ENCODE peak calls at places on chromosomes 6 and 20, in five cellular contexts. One of them, this sample, is unnamed.
A peak's percentile ranks its signal among the peaks of the same experiment; 100 is the strongest.

GRCh38 chr20:33675127-33675954 is 1.1 kb upstream of the NECAB3 start:
- DNase-seq in lower lobe of right lung: no peak
- DNase-seq in neural crest cell: no peak
- DNase-seq in cardiac fibroblast: peak; percentile 62
- DNase-seq in Caco-2: no peak
- DNase-seq in this sample: no peak

GRCh38 chr6:148800535-148800934 is 53.7 kb downstream of the UST start:
- DNase-seq in lower lobe of right lung: no peak
- DNase-seq in neural crest cell: no peak
- DNase-seq in cardiac fibroblast: peak; percentile 66
- DNase-seq in Caco-2: no peak
- DNase-seq in this sample: no peak

GRCh38 chr6:133892444-133893323 is 3.8 kb downstream of the TCF21 start:
- DNase-seq in lower lobe of right lung: no peak
- DNase-seq in neural crest cell: no peak
- DNase-seq in cardiac fibroblast: no peak
- DNase-seq in Caco-2: no peak
- DNase-seq in this sample: no peak

GRCh38 chr20:37395921-37396519 is 50.1 kb downstream of the SRC start:
- DNase-seq in lower lobe of right lung: peak; percentile 45
- DNase-seq in neural crest cell: peak; percentile 68
- DNase-seq in cardiac fibroblast: no peak
- DNase-seq in Caco-2: peak; percentile 59
- DNase-seq in this sample: no peak

GRCh38 chr6:33205172-33206026 is 944 bp downstream of the HSD17B8 start:
- DNase-seq in lower lobe of right lung: no peak
- DNase-seq in neural crest cell: no peak
- DNase-seq in cardiac fibroblast: no peak
- DNase-seq in Caco-2: no peak
- DNase-seq in this sample: no peak

GRCh38 chr6:149182262-149182661 is 135.2 kb upstream of the TAB2 start:
- DNase-seq in lower lobe of right lung: no peak
- DNase-seq in neural crest cell: no peak
- DNase-seq in cardiac fibroblast: peak; percentile 34
- DNase-seq in Caco-2: no peak
- DNase-seq in this sample: no peak

GRCh38 chr6:17628873-17629272 is 28.8 kb downstream of the FAM8A1 start:
- DNase-seq in lower lobe of right lung: no peak
- DNase-seq in neural crest cell: no peak
- DNase-seq in cardiac fibroblast: no peak
- DNase-seq in Caco-2: no peak
- DNase-seq in this sample: no peak

GRCh38 chr6:56889492-56889891 is 65.4 kb upstream of the BEND6 start:
- DNase-seq in lower lobe of right lung: no peak
- DNase-seq in neural crest cell: no peak
- DNase-seq in cardiac fibroblast: no peak
- DNase-seq in Caco-2: no peak
- DNase-seq in this sample: no peak

GRCh38 chr6:10720229-10720959 is 2.5 kb upstream of the TMEM14C start:
- DNase-seq in lower lobe of right lung: peak; percentile 74
- DNase-seq in neural crest cell: no peak
- DNase-seq in cardiac fibroblast: peak; percentile 31
- DNase-seq in Caco-2: no peak
- DNase-seq in this sample: peak; percentile 56

GRCh38 chr20:60804240-60804917 is 447.7 kb upstream of the CDH4 start:
- DNase-seq in lower lobe of right lung: no peak
- DNase-seq in neural crest cell: no peak
- DNase-seq in cardiac fibroblast: no peak
- DNase-seq in Caco-2: peak; percentile 18
- DNase-seq in this sample: no peak
- TF ChIP-seq CTCF in lower lobe of right lung: no peak
- TF ChIP-seq CTCF in neural crest cell: no peak
- TF ChIP-seq CTCF in cardiac fibroblast: no peak
- TF ChIP-seq CTCF in Caco-2: no peak
- TF ChIP-seq CTCF in this sample: no peak

GRCh38 chr6:43669050-43669921 is 18.3 kb downstream of the MRPS18A start:
- DNase-seq in lower lobe of right lung: no peak
- DNase-seq in neural crest cell: no peak
- DNase-seq in cardiac fibroblast: peak; percentile 83
- DNase-seq in Caco-2: no peak
- DNase-seq in this sample: no peak

GRCh38 chr6:43667245-43668150 is 20.1 kb downstream of the MRPS18A start:
- DNase-seq in lower lobe of right lung: peak; percentile 85
- DNase-seq in neural crest cell: peak; percentile 95
- DNase-seq in cardiac fibroblast: peak; percentile 73
- DNase-seq in Caco-2: peak; percentile 84
- DNase-seq in this sample: peak; percentile 80

GRCh38 chr6:43669922-43670622 is 17.5 kb downstream of the MRPS18A start:
- DNase-seq in lower lobe of right lung: no peak
- DNase-seq in neural crest cell: no peak
- DNase-seq in cardiac fibroblast: peak; percentile 58
- DNase-seq in Caco-2: no peak
- DNase-seq in this sample: no peak

GRCh38 chr6:43666181-43666920 is 21.2 kb downstream of the MRPS18A start:
- DNase-seq in lower lobe of right lung: no peak
- DNase-seq in neural crest cell: no peak
- DNase-seq in cardiac fibroblast: no peak
- DNase-seq in Caco-2: no peak
- DNase-seq in this sample: no peak

DNA sequence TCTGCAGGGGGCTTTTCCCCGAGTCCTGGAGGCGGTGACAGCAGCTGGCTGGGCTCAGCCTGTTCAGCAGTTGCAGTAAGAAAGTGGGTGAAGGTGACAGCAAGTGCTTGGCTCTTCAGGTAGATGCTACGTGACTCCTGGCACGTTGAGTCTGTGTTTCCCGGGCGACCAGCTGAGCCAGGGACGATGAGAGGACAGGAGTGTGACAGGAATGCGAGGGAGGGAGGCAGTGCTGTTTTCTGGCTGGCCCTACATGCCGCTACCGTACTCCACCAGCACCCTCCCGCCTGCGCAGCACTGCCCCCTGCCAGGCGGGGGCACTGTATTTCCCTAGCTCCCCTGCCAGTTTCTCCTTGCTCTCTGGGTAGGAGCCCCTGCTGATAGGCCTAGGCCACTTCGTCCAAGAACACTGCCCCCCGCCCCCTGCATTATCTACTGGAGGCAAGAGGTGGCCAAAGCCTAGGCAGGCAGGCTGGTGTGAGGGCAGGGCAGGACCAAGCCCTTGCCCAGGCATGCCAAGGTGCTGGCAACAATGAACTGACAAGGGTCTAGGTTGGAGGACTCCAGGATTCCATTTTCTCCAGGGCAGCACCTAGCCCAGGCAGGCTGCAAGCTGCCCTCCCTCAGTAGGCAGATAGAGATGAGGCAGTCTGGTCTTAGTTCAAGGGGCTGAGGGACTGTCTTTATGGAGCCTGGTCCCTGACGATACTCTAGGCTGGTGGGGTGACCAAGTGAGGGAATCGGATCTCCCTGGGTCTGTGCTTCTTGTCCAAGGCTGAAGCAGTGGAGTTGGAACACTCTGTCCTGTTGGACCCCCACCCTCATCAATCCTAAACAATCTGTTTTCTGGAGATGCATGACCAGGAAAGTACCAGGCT is 19.2 kb downstream of the MRPS18A start:
- DNase-seq in lower lobe of right lung: peak; percentile 73
- DNase-seq in neural crest cell: peak; percentile 23
- DNase-seq in cardiac fibroblast: peak; percentile 75
- DNase-seq in Caco-2: peak; percentile 65
- DNase-seq in this sample: no peak
- TF ChIP-seq CTCF in lower lobe of right lung: peak; percentile 56
- TF ChIP-seq CTCF in neural crest cell: peak; percentile 59
- TF ChIP-seq CTCF in cardiac fibroblast: peak; percentile 70
- TF ChIP-seq CTCF in Caco-2: peak; percentile 53
- TF ChIP-seq CTCF in this sample: peak; percentile 39

GRCh38 chr6:1792989-1793388 is 183.3 kb downstream of the FOXC1 start:
- DNase-seq in lower lobe of right lung: no peak
- DNase-seq in neural crest cell: peak; percentile 23
- DNase-seq in cardiac fibroblast: peak; percentile 25
- DNase-seq in Caco-2: no peak
- DNase-seq in this sample: no peak
- TF ChIP-seq CTCF in lower lobe of right lung: peak; percentile 9
- TF ChIP-seq CTCF in neural crest cell: peak; percentile 61
- TF ChIP-seq CTCF in cardiac fibroblast: peak; percentile 56
- TF ChIP-seq CTCF in Caco-2: peak; percentile 55
- TF ChIP-seq CTCF in this sample: no peak

GRCh38 chr6:168709440-168709839 is 268.5 kb downstream of the SMOC2 start:
- DNase-seq in lower lobe of right lung: no peak
- DNase-seq in neural crest cell: no peak
- DNase-seq in cardiac fibroblast: no peak
- DNase-seq in Caco-2: no peak
- DNase-seq in this sample: no peak

GRCh38 chr6:168713013-168713412 is 272.0 kb downstream of the SMOC2 start:
- DNase-seq in lower lobe of right lung: no peak
- DNase-seq in neural crest cell: no peak
- DNase-seq in cardiac fibroblast: no peak
- DNase-seq in Caco-2: no peak
- DNase-seq in this sample: no peak

GRCh38 chr6:168709991-168710390 is 269.0 kb downstream of the SMOC2 start:
- DNase-seq in lower lobe of right lung: no peak
- DNase-seq in neural crest cell: no peak
- DNase-seq in cardiac fibroblast: no peak
- DNase-seq in Caco-2: no peak
- DNase-seq in this sample: no peak

GRCh38 chr6:168711666-168712300 is 270.8 kb downstream of the SMOC2 start:
- DNase-seq in lower lobe of right lung: no peak
- DNase-seq in neural crest cell: no peak
- DNase-seq in cardiac fibroblast: no peak
- DNase-seq in Caco-2: no peak
- DNase-seq in this sample: no peak

DNA sequence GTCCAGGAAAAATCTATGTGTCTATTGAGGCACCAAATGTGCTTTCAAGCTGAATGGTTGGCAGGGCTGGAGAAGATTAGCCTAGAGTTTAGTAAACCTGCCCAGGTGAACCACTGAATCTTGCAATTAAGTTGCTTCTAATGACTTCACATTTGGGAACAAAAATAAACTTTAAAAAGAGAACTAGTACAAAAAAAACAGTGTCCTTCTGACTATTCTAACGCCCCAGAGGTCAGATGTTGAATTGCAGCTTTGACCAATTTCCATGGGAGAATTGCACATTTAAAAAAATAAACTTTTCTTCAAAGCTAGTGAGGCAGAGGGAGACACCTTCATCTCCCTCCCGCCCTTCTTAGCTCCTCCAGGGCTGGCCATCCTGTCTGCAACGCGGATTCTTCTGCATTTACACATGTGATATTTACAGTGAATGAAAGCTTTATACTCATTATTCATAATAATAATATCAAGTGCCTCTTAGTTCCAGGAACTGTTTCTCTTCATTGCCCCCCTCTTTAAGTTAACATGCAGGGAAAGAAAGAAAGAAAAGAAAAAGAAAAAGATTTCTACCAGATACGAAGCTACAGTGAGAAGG is 270.2 kb downstream of the SMOC2 start:
- DNase-seq in lower lobe of right lung: no peak
- DNase-seq in neural crest cell: no peak
- DNase-seq in cardiac fibroblast: peak; percentile 7
- DNase-seq in Caco-2: no peak
- DNase-seq in this sample: no peak
- TF ChIP-seq CTCF in lower lobe of right lung: peak; percentile 42
- TF ChIP-seq CTCF in neural crest cell: peak; percentile 63
- TF ChIP-seq CTCF in cardiac fibroblast: peak; percentile 45
- TF ChIP-seq CTCF in Caco-2: peak; percentile 30
- TF ChIP-seq CTCF in this sample: peak; percentile 56

DNA sequence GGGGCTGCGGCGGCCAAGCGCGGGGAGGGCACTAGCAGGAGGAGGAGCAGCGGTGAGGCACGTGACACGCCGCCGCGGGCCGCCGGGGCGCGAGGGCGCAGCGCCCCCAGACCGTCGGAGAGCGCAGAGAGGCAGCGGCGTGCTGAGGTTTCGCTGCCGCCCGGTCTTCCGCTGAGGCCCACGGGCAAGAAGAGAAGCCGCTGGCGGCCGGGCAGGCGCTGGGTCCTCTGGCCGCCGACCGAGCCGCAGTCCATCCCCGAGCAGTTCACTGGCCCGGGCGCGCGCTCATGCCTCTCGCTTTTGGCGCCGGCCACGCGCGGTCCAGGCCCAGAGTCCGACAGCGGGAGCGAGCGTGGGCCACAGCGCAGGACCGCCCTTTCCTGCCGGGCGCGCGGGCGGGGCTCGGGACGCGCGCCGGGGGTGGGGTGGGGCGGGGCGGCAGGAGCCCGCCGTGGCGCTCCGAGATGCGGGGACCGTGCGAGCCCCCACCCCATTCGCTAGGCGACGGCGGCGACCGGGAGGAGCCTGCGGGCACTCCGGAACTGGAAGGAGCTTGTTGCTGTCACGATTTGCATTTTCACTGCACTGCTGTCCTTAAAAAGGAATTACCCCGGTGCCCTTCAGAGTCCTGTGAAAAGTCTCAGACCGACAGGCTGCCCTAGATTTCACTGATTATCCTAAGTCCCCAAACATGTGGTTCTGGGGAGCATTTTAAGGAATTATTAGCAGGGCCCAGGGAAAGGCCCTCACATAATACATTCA is at the start of gene MCUR1:
- DNase-seq in lower lobe of right lung: peak; percentile 91
- DNase-seq in neural crest cell: peak; percentile 67
- DNase-seq in cardiac fibroblast: peak; percentile 82
- DNase-seq in Caco-2: peak; percentile 88
- DNase-seq in this sample: peak; percentile 76
- TF ChIP-seq CTCF in lower lobe of right lung: peak; percentile 18
- TF ChIP-seq CTCF in neural crest cell: no peak
- TF ChIP-seq CTCF in cardiac fibroblast: no peak
- TF ChIP-seq CTCF in Caco-2: no peak
- TF ChIP-seq CTCF in this sample: no peak

GRCh38 chr6:107331409-107332386 is 127.7 kb downstream of the PDSS2 start:
- DNase-seq in lower lobe of right lung: no peak
- DNase-seq in neural crest cell: no peak
- DNase-seq in cardiac fibroblast: no peak
- DNase-seq in Caco-2: peak; percentile 45
- DNase-seq in this sample: no peak
- TF ChIP-seq CTCF in lower lobe of right lung: no peak
- TF ChIP-seq CTCF in neural crest cell: no peak
- TF ChIP-seq CTCF in cardiac fibroblast: no peak
- TF ChIP-seq CTCF in Caco-2: no peak
- TF ChIP-seq CTCF in this sample: no peak

DNA sequence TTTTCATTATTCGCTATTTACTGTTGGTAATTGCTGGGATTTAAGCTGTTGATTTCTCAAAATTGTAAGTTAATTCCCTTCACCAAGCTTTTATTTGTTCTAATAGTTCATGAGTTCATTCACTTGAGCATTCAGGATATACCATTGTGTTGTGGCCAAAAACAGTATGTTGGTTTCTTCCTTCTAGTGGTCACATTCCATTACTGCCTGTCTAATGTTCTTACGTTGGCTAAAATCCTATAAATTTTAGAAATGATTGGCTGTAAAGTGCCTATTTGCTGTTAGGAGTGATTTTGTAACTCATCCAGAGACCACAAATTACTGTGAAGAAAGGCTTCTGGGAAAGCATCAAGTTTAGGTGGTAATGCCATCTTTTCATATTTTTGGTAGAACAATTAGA is 76.3 kb downstream of the FARS2 start:
- DNase-seq in lower lobe of right lung: no peak
- DNase-seq in neural crest cell: no peak
- DNase-seq in cardiac fibroblast: peak; percentile 71
- DNase-seq in Caco-2: no peak
- DNase-seq in this sample: no peak
- TF ChIP-seq CTCF in lower lobe of right lung: no peak
- TF ChIP-seq CTCF in neural crest cell: no peak
- TF ChIP-seq CTCF in cardiac fibroblast: no peak
- TF ChIP-seq CTCF in Caco-2: no peak
- TF ChIP-seq CTCF in this sample: no peak

GRCh38 chr6:63272397-63272796 is 47.4 kb downstream of the LGSN start:
- DNase-seq in lower lobe of right lung: no peak
- DNase-seq in neural crest cell: no peak
- DNase-seq in cardiac fibroblast: peak; percentile 32
- DNase-seq in Caco-2: no peak
- DNase-seq in this sample: no peak
- TF ChIP-seq CTCF in lower lobe of right lung: peak; percentile 14
- TF ChIP-seq CTCF in neural crest cell: peak; percentile 75
- TF ChIP-seq CTCF in cardiac fibroblast: peak; percentile 13
- TF ChIP-seq CTCF in Caco-2: no peak
- TF ChIP-seq CTCF in this sample: no peak

GRCh38 chr6:37083243-37084138 is 78.0 kb downstream of the FGD2 start:
- DNase-seq in lower lobe of right lung: peak; percentile 91
- DNase-seq in neural crest cell: no peak
- DNase-seq in cardiac fibroblast: peak; percentile 98
- DNase-seq in Caco-2: peak; percentile 60
- DNase-seq in this sample: no peak
- TF ChIP-seq CTCF in lower lobe of right lung: no peak
- TF ChIP-seq CTCF in neural crest cell: no peak
- TF ChIP-seq CTCF in cardiac fibroblast: no peak
- TF ChIP-seq CTCF in Caco-2: no peak
- TF ChIP-seq CTCF in this sample: no peak